ENCODE peak calls at places on chromosomes 1 and 21, in seven cellular contexts. One of them, this sample, is unnamed.

GRCh38 chr1:94898486-94899385 is 28.2 kb downstream of the CNN3 start:
- DNase-seq in endothelial cell: no peak
- DNase-seq in DMS153: no peak
- DNase-seq in naive thymus-derived CD4-positive, alpha-beta T cell: no peak
- DNase-seq in GM23338: no peak
- DNase-seq in stimulated activated CD4-positive, alpha-beta T cell treated with anti-CD3 and anti-CD28 coated beads, Interleukin-12 subunit alpha, Interleukin-12 subunit beta, amount 100 ng/mL, for 24 hours: no peak
- DNase-seq in A172: no peak
- DNase-seq in this sample: no peak

GRCh38 chr1:28718601-28719331 is 18.0 kb upstream of the YTHDF2 start:
- DNase-seq in endothelial cell: no peak
- DNase-seq in GM23338: no peak
- DNase-seq in naive thymus-derived CD4-positive, alpha-beta T cell: no peak
- DNase-seq in A172: peak
- DNase-seq in stimulated activated CD4-positive, alpha-beta T cell treated with anti-CD3 and anti-CD28 coated beads, Interleukin-12 subunit alpha, Interleukin-12 subunit beta, amount 100 ng/mL, for 24 hours: no peak
- DNase-seq in DMS153: peak
- DNase-seq in this sample: no peak

GRCh38 chr1:45679123-45679522 is 7.2 kb downstream of the GPBP1L1 start:
- DNase-seq in naive thymus-derived CD4-positive, alpha-beta T cell: no peak
- DNase-seq in DMS153: no peak
- DNase-seq in endothelial cell: no peak
- DNase-seq in stimulated activated CD4-positive, alpha-beta T cell treated with anti-CD3 and anti-CD28 coated beads, Interleukin-12 subunit alpha, Interleukin-12 subunit beta, amount 100 ng/mL, for 24 hours: no peak
- DNase-seq in GM23338: peak
- DNase-seq in A172: no peak
- DNase-seq in this sample: no peak

GRCh38 chr1:65002508-65003315 is 36.4 kb upstream of the JAK1 start:
- DNase-seq in GM23338: peak
- DNase-seq in DMS153: no peak
- DNase-seq in naive thymus-derived CD4-positive, alpha-beta T cell: peak
- DNase-seq in stimulated activated CD4-positive, alpha-beta T cell treated with anti-CD3 and anti-CD28 coated beads, Interleukin-12 subunit alpha, Interleukin-12 subunit beta, amount 100 ng/mL, for 24 hours: peak
- DNase-seq in A172: peak
- DNase-seq in endothelial cell: peak
- DNase-seq in this sample: peak

GRCh38 chr1:224497714-224498573 is 63.3 kb upstream of the WDR26 start:
- DNase-seq in A172: peak
- DNase-seq in DMS153: no peak
- DNase-seq in GM23338: peak
- DNase-seq in stimulated activated CD4-positive, alpha-beta T cell treated with anti-CD3 and anti-CD28 coated beads, Interleukin-12 subunit alpha, Interleukin-12 subunit beta, amount 100 ng/mL, for 24 hours: peak
- DNase-seq in naive thymus-derived CD4-positive, alpha-beta T cell: no peak
- DNase-seq in endothelial cell: no peak
- DNase-seq in this sample: peak

GRCh38 chr21:43270800-43271261 is 102.0 kb downstream of the CRYAA start:
- DNase-seq in endothelial cell: no peak
- DNase-seq in naive thymus-derived CD4-positive, alpha-beta T cell: no peak
- DNase-seq in GM23338: no peak
- DNase-seq in stimulated activated CD4-positive, alpha-beta T cell treated with anti-CD3 and anti-CD28 coated beads, Interleukin-12 subunit alpha, Interleukin-12 subunit beta, amount 100 ng/mL, for 24 hours: no peak
- DNase-seq in DMS153: no peak
- DNase-seq in A172: no peak
- DNase-seq in this sample: no peak

GRCh38 chr1:157626099-157626498 is 28.2 kb upstream of the FCRL4 start:
- DNase-seq in endothelial cell: peak
- DNase-seq in stimulated activated CD4-positive, alpha-beta T cell treated with anti-CD3 and anti-CD28 coated beads, Interleukin-12 subunit alpha, Interleukin-12 subunit beta, amount 100 ng/mL, for 24 hours: no peak
- DNase-seq in naive thymus-derived CD4-positive, alpha-beta T cell: no peak
- DNase-seq in DMS153: no peak
- DNase-seq in A172: no peak
- DNase-seq in GM23338: peak
- DNase-seq in this sample: peak

GRCh38 chr1:40824591-40825429 is 37.4 kb downstream of the CITED4 start:
- DNase-seq in naive thymus-derived CD4-positive, alpha-beta T cell: no peak
- DNase-seq in endothelial cell: no peak
- DNase-seq in GM23338: peak
- DNase-seq in A172: peak
- DNase-seq in DMS153: no peak
- DNase-seq in stimulated activated CD4-positive, alpha-beta T cell treated with anti-CD3 and anti-CD28 coated beads, Interleukin-12 subunit alpha, Interleukin-12 subunit beta, amount 100 ng/mL, for 24 hours: no peak
- DNase-seq in this sample: no peak

GRCh38 chr1:39204441-39205081 is at the start of gene MACF1:
- DNase-seq in naive thymus-derived CD4-positive, alpha-beta T cell: no peak
- DNase-seq in GM23338: peak
- DNase-seq in A172: peak
- DNase-seq in stimulated activated CD4-positive, alpha-beta T cell treated with anti-CD3 and anti-CD28 coated beads, Interleukin-12 subunit alpha, Interleukin-12 subunit beta, amount 100 ng/mL, for 24 hours: no peak
- DNase-seq in DMS153: peak
- DNase-seq in endothelial cell: peak
- DNase-seq in this sample: no peak

GRCh38 chr1:215744419-215744818 is 177.3 kb downstream of the KCTD3 start:
- DNase-seq in GM23338: no peak
- DNase-seq in stimulated activated CD4-positive, alpha-beta T cell treated with anti-CD3 and anti-CD28 coated beads, Interleukin-12 subunit alpha, Interleukin-12 subunit beta, amount 100 ng/mL, for 24 hours: no peak
- DNase-seq in A172: peak
- DNase-seq in endothelial cell: no peak
- DNase-seq in naive thymus-derived CD4-positive, alpha-beta T cell: no peak
- DNase-seq in DMS153: no peak
- DNase-seq in this sample: no peak

GRCh38 chr1:92728687-92729086 is 56.2 kb downstream of the EVI5 start:
- DNase-seq in DMS153: no peak
- DNase-seq in endothelial cell: no peak
- DNase-seq in A172: no peak
- DNase-seq in naive thymus-derived CD4-positive, alpha-beta T cell: no peak
- DNase-seq in stimulated activated CD4-positive, alpha-beta T cell treated with anti-CD3 and anti-CD28 coated beads, Interleukin-12 subunit alpha, Interleukin-12 subunit beta, amount 100 ng/mL, for 24 hours: no peak
- DNase-seq in GM23338: no peak
- DNase-seq in this sample: no peak

GRCh38 chr1:168945870-168946269 is 160.6 kb upstream of the ATP1B1 start:
- DNase-seq in endothelial cell: no peak
- DNase-seq in stimulated activated CD4-positive, alpha-beta T cell treated with anti-CD3 and anti-CD28 coated beads, Interleukin-12 subunit alpha, Interleukin-12 subunit beta, amount 100 ng/mL, for 24 hours: no peak
- DNase-seq in GM23338: no peak
- DNase-seq in DMS153: no peak
- DNase-seq in A172: no peak
- DNase-seq in naive thymus-derived CD4-positive, alpha-beta T cell: no peak
- DNase-seq in this sample: no peak

GRCh38 chr1:205547932-205548827 is 43.7 kb downstream of the CDK18 start:
- DNase-seq in endothelial cell: no peak
- DNase-seq in DMS153: no peak
- DNase-seq in A172: no peak
- DNase-seq in naive thymus-derived CD4-positive, alpha-beta T cell: no peak
- DNase-seq in GM23338: no peak
- DNase-seq in stimulated activated CD4-positive, alpha-beta T cell treated with anti-CD3 and anti-CD28 coated beads, Interleukin-12 subunit alpha, Interleukin-12 subunit beta, amount 100 ng/mL, for 24 hours: no peak
- DNase-seq in this sample: no peak

GRCh38 chr1:235710665-235711064 is 61.1 kb upstream of the GNG4 start:
- DNase-seq in stimulated activated CD4-positive, alpha-beta T cell treated with anti-CD3 and anti-CD28 coated beads, Interleukin-12 subunit alpha, Interleukin-12 subunit beta, amount 100 ng/mL, for 24 hours: no peak
- DNase-seq in naive thymus-derived CD4-positive, alpha-beta T cell: no peak
- DNase-seq in A172: no peak
- DNase-seq in DMS153: no peak
- DNase-seq in endothelial cell: no peak
- DNase-seq in GM23338: no peak
- DNase-seq in this sample: no peak

GRCh38 chr1:240092301-240093119 is 827 bp downstream of the FMN2 start:
- DNase-seq in endothelial cell: peak
- DNase-seq in A172: peak
- DNase-seq in GM23338: peak
- DNase-seq in stimulated activated CD4-positive, alpha-beta T cell treated with anti-CD3 and anti-CD28 coated beads, Interleukin-12 subunit alpha, Interleukin-12 subunit beta, amount 100 ng/mL, for 24 hours: no peak
- DNase-seq in naive thymus-derived CD4-positive, alpha-beta T cell: no peak
- DNase-seq in DMS153: no peak
- DNase-seq in this sample: peak

GRCh38 chr1:172897738-172898137 is 153.0 kb downstream of the TNFSF18 start:
- DNase-seq in stimulated activated CD4-positive, alpha-beta T cell treated with anti-CD3 and anti-CD28 coated beads, Interleukin-12 subunit alpha, Interleukin-12 subunit beta, amount 100 ng/mL, for 24 hours: no peak
- DNase-seq in endothelial cell: no peak
- DNase-seq in DMS153: no peak
- DNase-seq in A172: peak
- DNase-seq in GM23338: no peak
- DNase-seq in naive thymus-derived CD4-positive, alpha-beta T cell: no peak
- DNase-seq in this sample: no peak

GRCh38 chr1:31811605-31812004 is 4.2 kb downstream of the SPOCD1 start:
- DNase-seq in GM23338: peak
- DNase-seq in DMS153: peak
- DNase-seq in stimulated activated CD4-positive, alpha-beta T cell treated with anti-CD3 and anti-CD28 coated beads, Interleukin-12 subunit alpha, Interleukin-12 subunit beta, amount 100 ng/mL, for 24 hours: no peak
- DNase-seq in A172: no peak
- DNase-seq in naive thymus-derived CD4-positive, alpha-beta T cell: no peak
- DNase-seq in endothelial cell: peak
- DNase-seq in this sample: peak

GRCh38 chr1:208538078-208538477 is 293.9 kb upstream of the PLXNA2 start:
- DNase-seq in A172: no peak
- DNase-seq in DMS153: no peak
- DNase-seq in naive thymus-derived CD4-positive, alpha-beta T cell: no peak
- DNase-seq in endothelial cell: no peak
- DNase-seq in stimulated activated CD4-positive, alpha-beta T cell treated with anti-CD3 and anti-CD28 coated beads, Interleukin-12 subunit alpha, Interleukin-12 subunit beta, amount 100 ng/mL, for 24 hours: no peak
- DNase-seq in GM23338: no peak
- DNase-seq in this sample: no peak

GRCh38 chr1:145979746-145980435 is 15.4 kb downstream of the POLR3GL start:
- DNase-seq in stimulated activated CD4-positive, alpha-beta T cell treated with anti-CD3 and anti-CD28 coated beads, Interleukin-12 subunit alpha, Interleukin-12 subunit beta, amount 100 ng/mL, for 24 hours: no peak
- DNase-seq in naive thymus-derived CD4-positive, alpha-beta T cell: peak
- DNase-seq in DMS153: no peak
- DNase-seq in GM23338: no peak
- DNase-seq in A172: peak
- DNase-seq in endothelial cell: no peak
- DNase-seq in this sample: no peak

GRCh38 chr1:43058056-43058455 is 99.4 kb upstream of the SLC2A1 start:
- DNase-seq in DMS153: no peak
- DNase-seq in A172: no peak
- DNase-seq in GM23338: no peak
- DNase-seq in stimulated activated CD4-positive, alpha-beta T cell treated with anti-CD3 and anti-CD28 coated beads, Interleukin-12 subunit alpha, Interleukin-12 subunit beta, amount 100 ng/mL, for 24 hours: no peak
- DNase-seq in endothelial cell: no peak
- DNase-seq in naive thymus-derived CD4-positive, alpha-beta T cell: no peak
- DNase-seq in this sample: no peak

GRCh38 chr1:23533288-23534130 is 2.5 kb upstream of the E2F2 start:
- DNase-seq in A172: no peak
- DNase-seq in GM23338: no peak
- DNase-seq in DMS153: no peak
- DNase-seq in stimulated activated CD4-positive, alpha-beta T cell treated with anti-CD3 and anti-CD28 coated beads, Interleukin-12 subunit alpha, Interleukin-12 subunit beta, amount 100 ng/mL, for 24 hours: no peak
- DNase-seq in endothelial cell: no peak
- DNase-seq in naive thymus-derived CD4-positive, alpha-beta T cell: no peak
- DNase-seq in this sample: no peak

GRCh38 chr1:203324103-203325003 is 19.0 kb downstream of the BTG2 start:
- DNase-seq in endothelial cell: no peak
- DNase-seq in A172: no peak
- DNase-seq in DMS153: peak
- DNase-seq in GM23338: no peak
- DNase-seq in stimulated activated CD4-positive, alpha-beta T cell treated with anti-CD3 and anti-CD28 coated beads, Interleukin-12 subunit alpha, Interleukin-12 subunit beta, amount 100 ng/mL, for 24 hours: no peak
- DNase-seq in naive thymus-derived CD4-positive, alpha-beta T cell: peak
- DNase-seq in this sample: no peak

GRCh38 chr1:29245261-29245660 is 8.9 kb downstream of the PTPRU start:
- DNase-seq in A172: no peak
- DNase-seq in DMS153: no peak
- DNase-seq in endothelial cell: no peak
- DNase-seq in GM23338: no peak
- DNase-seq in stimulated activated CD4-positive, alpha-beta T cell treated with anti-CD3 and anti-CD28 coated beads, Interleukin-12 subunit alpha, Interleukin-12 subunit beta, amount 100 ng/mL, for 24 hours: no peak
- DNase-seq in naive thymus-derived CD4-positive, alpha-beta T cell: no peak
- DNase-seq in this sample: no peak

GRCh38 chr1:16921391-16922185 is at the start of gene CROCC:
- DNase-seq in GM23338: peak
- DNase-seq in A172: peak
- DNase-seq in naive thymus-derived CD4-positive, alpha-beta T cell: no peak
- DNase-seq in DMS153: no peak
- DNase-seq in stimulated activated CD4-positive, alpha-beta T cell treated with anti-CD3 and anti-CD28 coated beads, Interleukin-12 subunit alpha, Interleukin-12 subunit beta, amount 100 ng/mL, for 24 hours: no peak
- DNase-seq in endothelial cell: peak
- DNase-seq in this sample: peak

GRCh38 chr1:109782514-109782913 is 18.8 kb upstream of the EPS8L3 start:
- DNase-seq in A172: no peak
- DNase-seq in GM23338: peak
- DNase-seq in stimulated activated CD4-positive, alpha-beta T cell treated with anti-CD3 and anti-CD28 coated beads, Interleukin-12 subunit alpha, Interleukin-12 subunit beta, amount 100 ng/mL, for 24 hours: no peak
- DNase-seq in naive thymus-derived CD4-positive, alpha-beta T cell: no peak
- DNase-seq in endothelial cell: no peak
- DNase-seq in DMS153: peak
- DNase-seq in this sample: peak

GRCh38 chr1:7225711-7226505 is 440.7 kb downstream of the CAMTA1 start:
- DNase-seq in A172: no peak
- DNase-seq in naive thymus-derived CD4-positive, alpha-beta T cell: no peak
- DNase-seq in stimulated activated CD4-positive, alpha-beta T cell treated with anti-CD3 and anti-CD28 coated beads, Interleukin-12 subunit alpha, Interleukin-12 subunit beta, amount 100 ng/mL, for 24 hours: no peak
- DNase-seq in GM23338: no peak
- DNase-seq in endothelial cell: no peak
- DNase-seq in DMS153: no peak
- DNase-seq in this sample: no peak

GRCh38 chr1:112509005-112509659 is 367 bp downstream of the WNT2B start:
- DNase-seq in DMS153: no peak
- DNase-seq in endothelial cell: no peak
- DNase-seq in naive thymus-derived CD4-positive, alpha-beta T cell: peak
- DNase-seq in A172: no peak
- DNase-seq in stimulated activated CD4-positive, alpha-beta T cell treated with anti-CD3 and anti-CD28 coated beads, Interleukin-12 subunit alpha, Interleukin-12 subunit beta, amount 100 ng/mL, for 24 hours: no peak
- DNase-seq in GM23338: peak
- DNase-seq in this sample: peak

GRCh38 chr1:96464991-96465875 is 256.4 kb upstream of the PTBP2 start:
- DNase-seq in naive thymus-derived CD4-positive, alpha-beta T cell: no peak
- DNase-seq in endothelial cell: no peak
- DNase-seq in stimulated activated CD4-positive, alpha-beta T cell treated with anti-CD3 and anti-CD28 coated beads, Interleukin-12 subunit alpha, Interleukin-12 subunit beta, amount 100 ng/mL, for 24 hours: no peak
- DNase-seq in GM23338: no peak
- DNase-seq in A172: no peak
- DNase-seq in DMS153: no peak
- DNase-seq in this sample: no peak